ENCODE peak calls at places on chromosomes 11 and 22, in ten cellular contexts. One of them, this sample, is unnamed.

GRCh38 chr11:105046898-105047579 is 1.9 kb upstream of the CARD16 start:
- DNase-seq in IMR-90: peak
- DNase-seq in thoracic aorta: no peak
- DNase-seq in endodermal cell: no peak
- DNase-seq in CD4-positive, alpha-beta T cell: no peak
- DNase-seq in Panc1: peak
- DNase-seq in fibroblast of lung: peak
- DNase-seq in pancreas: peak
- DNase-seq in OCI-LY7: no peak
- DNase-seq in uterus: no peak
- DNase-seq in this sample: no peak

GRCh38 chr11:10930961-10931760 is 73.3 kb upstream of the ZBED5 start:
- DNase-seq in IMR-90: peak
- DNase-seq in thoracic aorta: peak
- DNase-seq in endodermal cell: peak
- DNase-seq in CD4-positive, alpha-beta T cell: peak
- DNase-seq in Panc1: no peak
- DNase-seq in fibroblast of lung: peak
- DNase-seq in pancreas: peak
- DNase-seq in OCI-LY7: no peak
- DNase-seq in uterus: peak
- DNase-seq in this sample: no peak

GRCh38 chr11:46248270-46249102 is 29.0 kb upstream of the CREB3L1 start:
- DNase-seq in IMR-90: peak
- DNase-seq in thoracic aorta: no peak
- DNase-seq in endodermal cell: peak
- DNase-seq in CD4-positive, alpha-beta T cell: no peak
- DNase-seq in Panc1: no peak
- DNase-seq in fibroblast of lung: peak
- DNase-seq in pancreas: no peak
- DNase-seq in OCI-LY7: no peak
- DNase-seq in uterus: no peak
- DNase-seq in this sample: no peak

GRCh38 chr11:2767751-2768150 is 68.0 kb upstream of the KCNQ1OT1 start:
- DNase-seq in IMR-90: no peak
- DNase-seq in thoracic aorta: no peak
- DNase-seq in endodermal cell: peak
- DNase-seq in CD4-positive, alpha-beta T cell: no peak
- DNase-seq in Panc1: no peak
- DNase-seq in fibroblast of lung: no peak
- DNase-seq in pancreas: no peak
- DNase-seq in OCI-LY7: no peak
- DNase-seq in uterus: no peak
- DNase-seq in this sample: no peak

GRCh38 chr22:26480611-26480932 is 3.0 kb downstream of the HPS4 start:
- DNase-seq in IMR-90: no peak
- DNase-seq in thoracic aorta: no peak
- DNase-seq in endodermal cell: no peak
- DNase-seq in CD4-positive, alpha-beta T cell: no peak
- DNase-seq in Panc1: no peak
- DNase-seq in fibroblast of lung: no peak
- DNase-seq in pancreas: no peak
- DNase-seq in OCI-LY7: no peak
- DNase-seq in uterus: no peak
- DNase-seq in this sample: no peak

GRCh38 chr11:70730411-70730810 is 332.1 kb downstream of the CTTN start:
- DNase-seq in IMR-90: no peak
- DNase-seq in thoracic aorta: no peak
- DNase-seq in endodermal cell: no peak
- DNase-seq in CD4-positive, alpha-beta T cell: no peak
- DNase-seq in Panc1: no peak
- DNase-seq in fibroblast of lung: no peak
- DNase-seq in pancreas: no peak
- DNase-seq in OCI-LY7: no peak
- DNase-seq in uterus: no peak
- DNase-seq in this sample: no peak

GRCh38 chr22:23220485-23221350 is 40.4 kb downstream of the BCR start:
- DNase-seq in IMR-90: peak
- DNase-seq in thoracic aorta: no peak
- DNase-seq in endodermal cell: no peak
- DNase-seq in CD4-positive, alpha-beta T cell: peak
- DNase-seq in Panc1: no peak
- DNase-seq in fibroblast of lung: peak
- DNase-seq in pancreas: no peak
- DNase-seq in OCI-LY7: peak
- DNase-seq in uterus: no peak
- DNase-seq in this sample: no peak

GRCh38 chr11:79236541-79236971 is 204.3 kb downstream of the TENM4 start:
- DNase-seq in IMR-90: peak
- DNase-seq in thoracic aorta: no peak
- DNase-seq in endodermal cell: no peak
- DNase-seq in CD4-positive, alpha-beta T cell: no peak
- DNase-seq in Panc1: no peak
- DNase-seq in fibroblast of lung: peak
- DNase-seq in pancreas: no peak
- DNase-seq in OCI-LY7: no peak
- DNase-seq in uterus: no peak
- DNase-seq in this sample: no peak

GRCh38 chr11:44564653-44565007 is 833 bp upstream of the CD82 start:
- DNase-seq in IMR-90: peak
- DNase-seq in thoracic aorta: peak
- DNase-seq in endodermal cell: peak
- DNase-seq in CD4-positive, alpha-beta T cell: no peak
- DNase-seq in Panc1: no peak
- DNase-seq in fibroblast of lung: peak
- DNase-seq in pancreas: peak
- DNase-seq in OCI-LY7: no peak
- DNase-seq in uterus: no peak
- DNase-seq in this sample: peak

GRCh38 chr11:44623321-44623715 is 57.9 kb downstream of the CD82 start:
- DNase-seq in IMR-90: no peak
- DNase-seq in thoracic aorta: no peak
- DNase-seq in endodermal cell: peak
- DNase-seq in CD4-positive, alpha-beta T cell: no peak
- DNase-seq in Panc1: no peak
- DNase-seq in fibroblast of lung: no peak
- DNase-seq in pancreas: no peak
- DNase-seq in OCI-LY7: no peak
- DNase-seq in uterus: peak
- DNase-seq in this sample: no peak

GRCh38 chr11:66017354-66017753 is 5.5 kb downstream of the CST6 start:
- DNase-seq in IMR-90: no peak
- DNase-seq in thoracic aorta: no peak
- DNase-seq in endodermal cell: no peak
- DNase-seq in CD4-positive, alpha-beta T cell: no peak
- DNase-seq in Panc1: no peak
- DNase-seq in fibroblast of lung: no peak
- DNase-seq in pancreas: no peak
- DNase-seq in OCI-LY7: no peak
- DNase-seq in uterus: no peak
- DNase-seq in this sample: no peak

GRCh38 chr11:66016793-66017177 is 5.0 kb downstream of the CST6 start:
- DNase-seq in IMR-90: no peak
- DNase-seq in thoracic aorta: no peak
- DNase-seq in endodermal cell: no peak
- DNase-seq in CD4-positive, alpha-beta T cell: no peak
- DNase-seq in Panc1: no peak
- DNase-seq in fibroblast of lung: no peak
- DNase-seq in pancreas: no peak
- DNase-seq in OCI-LY7: no peak
- DNase-seq in uterus: no peak
- DNase-seq in this sample: no peak

GRCh38 chr11:66013762-66014100 is 1.9 kb downstream of the CST6 start:
- DNase-seq in IMR-90: no peak
- DNase-seq in thoracic aorta: no peak
- DNase-seq in endodermal cell: no peak
- DNase-seq in CD4-positive, alpha-beta T cell: no peak
- DNase-seq in Panc1: no peak
- DNase-seq in fibroblast of lung: no peak
- DNase-seq in pancreas: no peak
- DNase-seq in OCI-LY7: no peak
- DNase-seq in uterus: no peak
- DNase-seq in this sample: no peak

GRCh38 chr11:66015094-66015881 is 3.5 kb downstream of the CST6 start:
- DNase-seq in IMR-90: no peak
- DNase-seq in thoracic aorta: peak
- DNase-seq in endodermal cell: no peak
- DNase-seq in CD4-positive, alpha-beta T cell: no peak
- DNase-seq in Panc1: no peak
- DNase-seq in fibroblast of lung: peak
- DNase-seq in pancreas: no peak
- DNase-seq in OCI-LY7: no peak
- DNase-seq in uterus: no peak
- DNase-seq in this sample: no peak

GRCh38 chr11:66015936-66016792 is 4.4 kb downstream of the CST6 start:
- DNase-seq in IMR-90: no peak
- DNase-seq in thoracic aorta: no peak
- DNase-seq in endodermal cell: no peak
- DNase-seq in CD4-positive, alpha-beta T cell: no peak
- DNase-seq in Panc1: no peak
- DNase-seq in fibroblast of lung: no peak
- DNase-seq in pancreas: no peak
- DNase-seq in OCI-LY7: no peak
- DNase-seq in uterus: no peak
- DNase-seq in this sample: no peak
- H3K27ac ChIP-seq in IMR-90: no peak
- H3K27ac ChIP-seq in thoracic aorta: peak
- H3K27ac ChIP-seq in endodermal cell: no peak
- H3K27ac ChIP-seq in CD4-positive, alpha-beta T cell: no peak
- H3K27ac ChIP-seq in Panc1: peak
- H3K27ac ChIP-seq in fibroblast of lung: no peak
- H3K27ac ChIP-seq in pancreas: no peak
- H3K27ac ChIP-seq in OCI-LY7: no peak
- H3K27ac ChIP-seq in uterus: no peak
- H3K27ac ChIP-seq in this sample: no peak

GRCh38 chr11:223026-223789 is 12.9 kb downstream of the SIRT3 start:
- DNase-seq in IMR-90: peak
- DNase-seq in thoracic aorta: no peak
- DNase-seq in endodermal cell: peak
- DNase-seq in CD4-positive, alpha-beta T cell: no peak
- DNase-seq in Panc1: no peak
- DNase-seq in fibroblast of lung: peak
- DNase-seq in pancreas: no peak
- DNase-seq in OCI-LY7: no peak
- DNase-seq in uterus: no peak
- DNase-seq in this sample: no peak
- H3K27ac ChIP-seq in IMR-90: no peak
- H3K27ac ChIP-seq in thoracic aorta: no peak
- H3K27ac ChIP-seq in endodermal cell: no peak
- H3K27ac ChIP-seq in CD4-positive, alpha-beta T cell: no peak
- H3K27ac ChIP-seq in Panc1: no peak
- H3K27ac ChIP-seq in fibroblast of lung: peak
- H3K27ac ChIP-seq in pancreas: no peak
- H3K27ac ChIP-seq in OCI-LY7: no peak
- H3K27ac ChIP-seq in uterus: no peak
- H3K27ac ChIP-seq in this sample: no peak

GRCh38 chr22:38417252-38418060 is 37.5 kb downstream of the KCNJ4 start:
- DNase-seq in IMR-90: no peak
- DNase-seq in thoracic aorta: no peak
- DNase-seq in endodermal cell: peak
- DNase-seq in CD4-positive, alpha-beta T cell: no peak
- DNase-seq in Panc1: no peak
- DNase-seq in fibroblast of lung: no peak
- DNase-seq in pancreas: no peak
- DNase-seq in OCI-LY7: no peak
- DNase-seq in uterus: no peak
- DNase-seq in this sample: no peak

GRCh38 chr22:38418589-38418988 is 36.4 kb downstream of the KCNJ4 start:
- DNase-seq in IMR-90: no peak
- DNase-seq in thoracic aorta: no peak
- DNase-seq in endodermal cell: no peak
- DNase-seq in CD4-positive, alpha-beta T cell: no peak
- DNase-seq in Panc1: no peak
- DNase-seq in fibroblast of lung: no peak
- DNase-seq in pancreas: no peak
- DNase-seq in OCI-LY7: no peak
- DNase-seq in uterus: no peak
- DNase-seq in this sample: no peak

GRCh38 chr22:38420734-38421133 is 34.3 kb downstream of the KCNJ4 start:
- DNase-seq in IMR-90: no peak
- DNase-seq in thoracic aorta: no peak
- DNase-seq in endodermal cell: no peak
- DNase-seq in CD4-positive, alpha-beta T cell: no peak
- DNase-seq in Panc1: no peak
- DNase-seq in fibroblast of lung: no peak
- DNase-seq in pancreas: no peak
- DNase-seq in OCI-LY7: no peak
- DNase-seq in uterus: no peak
- DNase-seq in this sample: no peak

GRCh38 chr22:38419121-38419863 is 35.7 kb downstream of the KCNJ4 start:
- DNase-seq in IMR-90: no peak
- DNase-seq in thoracic aorta: no peak
- DNase-seq in endodermal cell: peak
- DNase-seq in CD4-positive, alpha-beta T cell: no peak
- DNase-seq in Panc1: no peak
- DNase-seq in fibroblast of lung: no peak
- DNase-seq in pancreas: no peak
- DNase-seq in OCI-LY7: no peak
- DNase-seq in uterus: no peak
- DNase-seq in this sample: no peak

GRCh38 chr22:38419864-38420172 is 35.2 kb downstream of the KCNJ4 start:
- DNase-seq in IMR-90: no peak
- DNase-seq in thoracic aorta: no peak
- DNase-seq in endodermal cell: no peak
- DNase-seq in CD4-positive, alpha-beta T cell: no peak
- DNase-seq in Panc1: no peak
- DNase-seq in fibroblast of lung: no peak
- DNase-seq in pancreas: no peak
- DNase-seq in OCI-LY7: no peak
- DNase-seq in uterus: no peak
- DNase-seq in this sample: no peak
- H3K27ac ChIP-seq in IMR-90: no peak
- H3K27ac ChIP-seq in thoracic aorta: no peak
- H3K27ac ChIP-seq in endodermal cell: no peak
- H3K27ac ChIP-seq in CD4-positive, alpha-beta T cell: no peak
- H3K27ac ChIP-seq in Panc1: no peak
- H3K27ac ChIP-seq in fibroblast of lung: no peak
- H3K27ac ChIP-seq in pancreas: no peak
- H3K27ac ChIP-seq in OCI-LY7: no peak
- H3K27ac ChIP-seq in uterus: no peak
- H3K27ac ChIP-seq in this sample: no peak

GRCh38 chr11:1303196-1303821 is 6.1 kb downstream of the TOLLIP start:
- DNase-seq in IMR-90: no peak
- DNase-seq in thoracic aorta: no peak
- DNase-seq in endodermal cell: peak
- DNase-seq in CD4-positive, alpha-beta T cell: no peak
- DNase-seq in Panc1: no peak
- DNase-seq in fibroblast of lung: no peak
- DNase-seq in pancreas: peak
- DNase-seq in OCI-LY7: no peak
- DNase-seq in uterus: peak
- DNase-seq in this sample: peak
- H3K27ac ChIP-seq in IMR-90: no peak
- H3K27ac ChIP-seq in thoracic aorta: no peak
- H3K27ac ChIP-seq in endodermal cell: peak
- H3K27ac ChIP-seq in CD4-positive, alpha-beta T cell: no peak
- H3K27ac ChIP-seq in Panc1: no peak
- H3K27ac ChIP-seq in fibroblast of lung: no peak
- H3K27ac ChIP-seq in pancreas: peak
- H3K27ac ChIP-seq in OCI-LY7: no peak
- H3K27ac ChIP-seq in uterus: no peak
- H3K27ac ChIP-seq in this sample: peak